ENCODE peak calls at places on chromosomes 2 and 18, in five cellular contexts. E, C, B, U and P are unnamed samples.

GRCh38 chr2:28247747-28248146 is 144.9 kb upstream of the FOSL2 start:
- DNase-seq in B (no peak), E (no peak), C (no peak), U (no peak), P (no peak)

GRCh38 chr18:8960740-8961657 is 141.5 kb upstream of the NDUFV2 start:
- DNase-seq in B (peak; percentile 63), C (no peak), E (no peak), U (peak; percentile 79), P (no peak)

GRCh38 chr2:141392517-141393213 is 738.2 kb downstream of the LRP1B start:
- DNase-seq in E (no peak), B (peak; percentile 79), C (no peak), U (no peak), P (no peak)

GRCh38 chr2:84223191-84223590 is 235.9 kb downstream of the SUCLG1 start:
- DNase-seq in B (no peak), C (no peak), E (no peak), U (peak; percentile 87), P (no peak)

GRCh38 chr2:25286025-25286400 is 55.7 kb downstream of the DNMT3A start:
- DNase-seq in E (no peak), B (no peak), C (no peak), U (no peak), P (peak; percentile 36)

GRCh38 chr2:160871953-160872352 is 288.3 kb upstream of the TANK start:
- DNase-seq in U (no peak), C (no peak), E (no peak), B (no peak), P (no peak)

GRCh38 chr2:180960982-180961381 is 19.4 kb upstream of the UBE2E3 start:
- DNase-seq in U (no peak), C (no peak), B (no peak), E (no peak), P (no peak)

GRCh38 chr2:46770622-46771021 is 145.0 kb downstream of the MCFD2 start:
- DNase-seq in C (no peak), U (no peak), B (peak; percentile 61), E (no peak), P (no peak)

GRCh38 chr2:2762166-2762897 is 431.3 kb upstream of the MYT1L start:
- DNase-seq in E (no peak), B (no peak), C (no peak), U (no peak), P (no peak)

GRCh38 chr2:157779794-157780193 is 96.3 kb downstream of the ACVR1 start:
- DNase-seq in C (no peak), B (no peak), U (no peak), E (no peak), P (no peak)
- H3K27ac ChIP-seq in C (no peak overlapping the region), B (no peak overlapping the region), U (no peak overlapping the region), E (no peak overlapping the region), P (no peak overlapping the region)

DNA sequence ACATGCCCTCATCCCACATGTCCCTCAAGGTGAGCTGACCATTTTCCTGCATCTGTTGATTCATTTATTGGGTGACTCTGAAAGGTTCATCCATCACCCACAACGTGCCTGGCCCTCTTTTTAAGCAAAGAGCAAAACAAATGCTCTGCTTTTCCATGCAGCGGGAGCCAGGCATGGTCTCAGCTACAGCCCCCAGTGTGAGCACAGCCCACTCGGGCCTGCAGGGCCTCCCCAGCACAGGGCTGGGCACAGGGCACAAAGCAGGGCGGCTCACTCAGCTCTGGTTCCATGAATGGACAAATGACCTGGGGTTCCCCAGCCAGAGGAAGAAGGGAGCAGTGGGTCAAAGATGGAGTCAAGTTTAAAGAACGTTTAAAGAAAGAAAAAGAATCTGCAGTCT is 24.1 kb upstream of the OTOS start:
- DNase-seq in B (no peak), U (no peak), C (no peak), E (no peak), P (no peak)
- H3K27me3 ChIP-seq in B (no peaks in the 10 kb centered on the region), U (no peaks in the 10 kb centered on the region), C (no peaks in the 10 kb centered on the region), E (peaks cover 48% of the 10 kb centered on the region), P (no peaks in the 10 kb centered on the region)

GRCh38 chr2:86028763-86029381 is 76.8 kb downstream of the POLR1A start:
- DNase-seq in B (peak; percentile 30), U (no peak), C (peak; percentile 81), E (peak; percentile 94), P (no peak)
- H3K4me3 ChIP-seq in B (no peak overlapping the region), U (no peak overlapping the region), C (no peak overlapping the region), E (peak overlapping the region; percentile 41), P (no peak overlapping the region)

GRCh38 chr2:105388971-105389381 is 9.9 kb downstream of the FHL2 start:
- DNase-seq in U (no peak), B (peak; percentile 88), E (no peak), C (peak; percentile 69), P (no peak)
- H3K27ac ChIP-seq in U (no peak overlapping the region), B (peak overlapping the region; percentile 93), E (peak overlapping the region; percentile 85), C (peak overlapping the region; percentile 68), P (no peak overlapping the region)

DNA sequence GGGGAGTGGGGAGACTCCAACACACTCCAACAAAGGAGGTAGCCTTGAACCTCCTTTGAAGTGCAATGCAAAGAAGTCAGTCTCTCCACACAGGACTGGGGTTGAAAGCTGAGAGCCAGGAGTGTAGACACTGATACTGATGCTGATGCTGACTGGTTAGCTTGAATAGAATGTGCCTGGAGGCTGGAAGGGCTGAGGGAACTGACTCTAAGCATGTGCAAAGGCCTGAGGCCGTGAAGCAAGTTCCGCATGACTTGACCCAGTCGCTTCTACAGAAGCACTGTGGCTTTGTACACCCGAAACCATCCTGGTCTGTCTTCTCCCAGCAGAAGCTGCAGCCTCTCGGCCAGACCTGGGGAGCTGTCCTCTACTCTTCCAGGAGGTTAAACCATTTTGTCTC is 10.4 kb downstream of the FOXI3 start:
- DNase-seq in U (no peak), E (no peak), C (no peak), B (no peak), P (no peak)
- H3K27me3 ChIP-seq in U (no peaks in the 10 kb centered on the region), E (peaks cover 95% of the 10 kb centered on the region), C (peaks cover 10% of the 10 kb centered on the region), B (peaks cover 19% of the 10 kb centered on the region), P (peaks cover under 1% of the 10 kb centered on the region)

DNA sequence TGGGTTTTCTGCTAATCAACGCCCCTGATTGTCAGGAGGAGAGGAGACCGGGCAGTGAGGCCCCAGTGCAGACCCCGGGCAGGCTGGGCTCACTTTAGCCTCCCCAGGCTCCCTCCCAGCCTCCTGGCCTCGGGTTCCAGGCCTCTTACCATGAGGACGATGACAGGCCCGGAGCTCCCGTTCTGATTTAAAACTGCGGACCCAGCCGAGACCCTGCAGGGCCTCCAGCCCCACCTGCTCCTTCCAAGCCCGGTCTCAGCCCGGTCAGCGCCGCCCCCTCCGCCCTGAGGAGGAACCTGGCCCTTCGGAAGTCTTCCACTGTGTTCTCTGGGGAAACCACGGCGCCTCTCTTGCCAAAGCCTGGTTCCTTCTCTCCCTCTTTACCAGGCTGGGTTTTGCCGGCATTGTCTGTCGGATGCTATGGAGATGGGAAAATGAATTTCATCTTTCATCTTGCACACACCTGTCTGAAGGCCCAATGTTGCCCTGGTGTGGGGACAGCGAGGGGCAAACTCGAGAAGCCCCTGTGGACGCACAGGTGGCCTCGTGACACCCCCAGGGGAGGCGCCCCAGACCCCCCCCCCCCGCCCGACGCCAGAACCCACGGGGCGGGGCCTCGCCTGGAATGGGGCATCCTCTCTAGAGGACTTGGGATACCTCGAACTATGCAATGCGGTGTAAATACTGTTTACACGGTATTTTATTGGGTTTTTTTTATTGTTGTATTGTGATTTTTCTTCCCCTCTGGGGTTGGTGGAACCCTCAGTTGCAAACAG is 37.7 kb upstream of the CTDP1 start:
- DNase-seq in U (no peak), E (no peak), C (no peak), B (no peak), P (no peak)
- H3K4me3 ChIP-seq in U (no peak overlapping the region), E (no peak overlapping the region), C (no peak overlapping the region), B (no peak overlapping the region), P (no peak overlapping the region)